ENCODE peak calls at places on chromosomes 5 and 9, in nine cellular contexts. C is heart left ventricle, U is glutamatergic neuron, Q is hepatocyte, O is nephron progenitor cell, A is GM23338, V is tibial nerve, J is cardiac muscle cell, Y is testis. S is an unnamed sample.

GRCh38 chr5:32190094-32190493 is 16.0 kb upstream of the GOLPH3 start:
- DNase-seq in U (no peak), O (no peak), Y (no peak), J (no peak), Q (peak; percentile 40), A (peak; percentile 25), V (peak; percentile 40), C (no peak), S (no peak)

GRCh38 chr9:107251756-107252322 is 31.2 kb upstream of the RAD23B start:
- DNase-seq in J (no peak), O (no peak), Q (peak; percentile 21), U (no peak), V (peak; percentile 88), C (no peak), A (no peak), Y (peak; percentile 83), S (no peak)

GRCh38 chr9:89408628-89409101 is 89.2 kb downstream of the SEMA4D start:
- DNase-seq in J (no peak), A (no peak), Y (no peak), Q (no peak), V (no peak), C (no peak), U (no peak), O (no peak), S (no peak)

GRCh38 chr5:31122998-31123950 is 70.2 kb upstream of the CDH6 start:
- DNase-seq in Y (no peak), V (no peak), A (no peak), O (no peak), J (no peak), C (no peak), U (no peak), Q (no peak), S (no peak)

GRCh38 chr5:67133781-67134180 is 62.8 kb downstream of the CD180 start:
- DNase-seq in V (no peak), O (no peak), Y (no peak), C (no peak), Q (no peak), A (no peak), J (no peak), U (no peak), S (no peak)

GRCh38 chr5:158174918-158175663 is 316.1 kb upstream of the CLINT1 start:
- DNase-seq in A (peak; percentile 95), C (no peak), V (peak; percentile 96), O (peak; percentile 86), J (peak; percentile 83), U (peak; percentile 85), Q (peak; percentile 86), Y (peak; percentile 89), S (peak; percentile 84)

GRCh38 chr5:34460496-34460895 is 195.6 kb upstream of the RAI14 start:
- DNase-seq in U (no peak), C (no peak), V (no peak), Q (no peak), J (no peak), A (no peak), O (no peak), Y (no peak), S (no peak)

GRCh38 chr9:87516222-87516930 is 18.7 kb downstream of the DAPK1 start:
- DNase-seq in C (peak; percentile 74), Y (peak; percentile 64), O (no peak), V (peak; percentile 55), Q (peak; percentile 74), U (peak; percentile 19), J (no peak), A (no peak), S (no peak)

GRCh38 chr9:124137944-124138335 is 119.8 kb upstream of the NEK6 start:
- DNase-seq in C (no peak), A (no peak), Y (no peak), Q (no peak), O (no peak), J (no peak), V (no peak), U (no peak), S (no peak)

GRCh38 chr5:103138202-103138601 is 18.1 kb downstream of the PPIP5K2 start:
- DNase-seq in O (no peak), V (no peak), C (no peak), Q (no peak), U (no peak), Y (no peak), A (no peak), J (no peak), S (no peak)

GRCh38 chr5:133610489-133611356 is 1.6 kb downstream of the FSTL4 start:
- DNase-seq in U (peak; percentile 82), A (peak; percentile 91), C (peak; percentile 80), Y (peak; percentile 79), V (peak; percentile 11), Q (peak; percentile 91), J (peak; percentile 95), O (peak; percentile 88), S (peak; percentile 73)

GRCh38 chr5:10441083-10441991 is at the start of gene ROPN1L:
- DNase-seq in C (peak; percentile 94), Y (peak; percentile 90), A (peak; percentile 93), O (peak; percentile 90), Q (peak; percentile 92), V (peak; percentile 64), U (peak; percentile 90), J (peak; percentile 91), S (peak; percentile 76)
- TF ChIP-seq CTCF in C (no peak), Y (no peak), A (no peak), O (no peak), Q (no peak), V (no peak), U (no peak), J (no peak), S (no peak)

GRCh38 chr9:128921881-128922763 is 1.3 kb downstream of the PHYHD1 start:
- DNase-seq in Q (peak; percentile 80), O (peak; percentile 69), V (peak; percentile 39), C (peak; percentile 79), U (peak; percentile 62), J (peak; percentile 83), A (peak; percentile 92), Y (peak; percentile 60), S (peak; percentile 54)
- TF ChIP-seq CTCF in Q (no peak), O (no peak), V (no peak), C (peak; percentile 9), U (no peak), J (peak; percentile 8), A (no peak), Y (no peak), S (no peak)

GRCh38 chr9:21078702-21079101 is 960 bp upstream of the IFNB1 start:
- DNase-seq in A (peak; percentile 65), C (no peak), Q (no peak), O (no peak), Y (no peak), V (no peak), U (no peak), J (no peak), S (no peak)
- TF ChIP-seq CTCF in A (peak; percentile 43), C (no peak), Q (no peak), O (no peak), Y (no peak), V (no peak), U (no peak), J (no peak), S (no peak)

GRCh38 chr9:116149844-116150243 is 3.7 kb upstream of the PAPPA start:
- DNase-seq in J (peak; percentile 59), O (peak; percentile 54), U (peak; percentile 67), A (peak; percentile 76), Y (peak; percentile 49), C (no peak), Q (peak; percentile 61), V (no peak), S (peak; percentile 45)
- TF ChIP-seq CTCF in J (peak; percentile 67), O (peak; percentile 78), U (peak; percentile 86), A (peak; percentile 87), Y (peak; percentile 61), C (peak; percentile 66), Q (peak; percentile 67), V (peak; percentile 40), S (peak; percentile 78)

GRCh38 chr5:45521067-45521466 is 175.1 kb downstream of the HCN1 start:
- DNase-seq in J (peak; percentile 71), V (no peak), Q (peak; percentile 64), A (peak; percentile 87), O (peak; percentile 49), C (no peak), U (peak; percentile 70), Y (peak; percentile 72), S (peak; percentile 20)
- TF ChIP-seq CTCF in J (peak; percentile 9), V (no peak), Q (peak; percentile 62), A (peak; percentile 87), O (peak; percentile 49), C (peak; percentile 50), U (peak; percentile 26), Y (no peak), S (peak; percentile 67)